ENCODE peak calls at places on chromosomes 11 and 22, in nine cellular contexts. One of them, this sample, is unnamed. For H3K9me3, the result is how much of the 10 kb centered on the place peaks cover.

GRCh38 chr11:32068134-32068533 is 22.7 kb upstream of the RCN1 start:
- DNase-seq in heart right ventricle: no peak
- DNase-seq in BE2C: no peak
- DNase-seq in astrocyte: peak
- DNase-seq in heart left ventricle: no peak
- DNase-seq in sigmoid colon: no peak
- DNase-seq in stomach: no peak
- DNase-seq in lung: no peak
- DNase-seq in AG04450: no peak
- DNase-seq in this sample: no peak

GRCh38 chr22:36445158-36445668 is 36.2 kb downstream of the TXN2 start:
- DNase-seq in lung: no peak
- DNase-seq in AG04450: peak
- DNase-seq in stomach: no peak
- DNase-seq in sigmoid colon: peak
- DNase-seq in BE2C: no peak
- DNase-seq in heart left ventricle: peak
- DNase-seq in astrocyte: peak
- DNase-seq in heart right ventricle: peak
- DNase-seq in this sample: no peak

GRCh38 chr11:71282581-71283351 is 30.4 kb upstream of the SHANK2 start:
- DNase-seq in AG04450: no peak
- DNase-seq in heart left ventricle: no peak
- DNase-seq in sigmoid colon: peak
- DNase-seq in BE2C: no peak
- DNase-seq in astrocyte: no peak
- DNase-seq in stomach: peak
- DNase-seq in heart right ventricle: no peak
- DNase-seq in lung: no peak
- DNase-seq in this sample: no peak

GRCh38 chr22:36311386-36312085 is 58.6 kb downstream of the APOL1 start:
- DNase-seq in AG04450: no peak
- DNase-seq in lung: no peak
- DNase-seq in heart left ventricle: no peak
- DNase-seq in BE2C: no peak
- DNase-seq in astrocyte: no peak
- DNase-seq in stomach: no peak
- DNase-seq in sigmoid colon: no peak
- DNase-seq in heart right ventricle: no peak
- DNase-seq in this sample: no peak

GRCh38 chr11:10480026-10480425 is 25.0 kb downstream of the AMPD3 start:
- DNase-seq in BE2C: no peak
- DNase-seq in lung: no peak
- DNase-seq in heart right ventricle: no peak
- DNase-seq in astrocyte: no peak
- DNase-seq in sigmoid colon: no peak
- DNase-seq in stomach: no peak
- DNase-seq in AG04450: no peak
- DNase-seq in heart left ventricle: no peak
- DNase-seq in this sample: no peak

GRCh38 chr11:121717296-121717695 is 264.5 kb upstream of the SORL1-AS1 start:
- DNase-seq in AG04450: no peak
- DNase-seq in lung: no peak
- DNase-seq in heart left ventricle: no peak
- DNase-seq in BE2C: no peak
- DNase-seq in stomach: no peak
- DNase-seq in astrocyte: no peak
- DNase-seq in heart right ventricle: no peak
- DNase-seq in sigmoid colon: no peak
- DNase-seq in this sample: no peak

GRCh38 chr22:47053865-47054185 is 291.4 kb downstream of the TBC1D22A start:
- DNase-seq in AG04450: peak
- DNase-seq in lung: no peak
- DNase-seq in stomach: no peak
- DNase-seq in sigmoid colon: no peak
- DNase-seq in astrocyte: peak
- DNase-seq in heart left ventricle: no peak
- DNase-seq in BE2C: no peak
- DNase-seq in heart right ventricle: no peak
- DNase-seq in this sample: no peak

GRCh38 chr11:67261635-67261941 is 4.7 kb upstream of the GRK2 start:
- DNase-seq in lung: no peak
- DNase-seq in AG04450: no peak
- DNase-seq in astrocyte: no peak
- DNase-seq in heart left ventricle: peak
- DNase-seq in sigmoid colon: peak
- DNase-seq in stomach: no peak
- DNase-seq in heart right ventricle: no peak
- DNase-seq in BE2C: no peak
- DNase-seq in this sample: no peak

GRCh38 chr11:61072316-61073109 is 29.8 kb upstream of the CD5 start:
- DNase-seq in BE2C: no peak
- DNase-seq in lung: no peak
- DNase-seq in stomach: no peak
- DNase-seq in heart right ventricle: no peak
- DNase-seq in sigmoid colon: peak
- DNase-seq in astrocyte: no peak
- DNase-seq in heart left ventricle: no peak
- DNase-seq in AG04450: no peak
- DNase-seq in this sample: no peak

GRCh38 chr11:96038046-96038445 is 114.1 kb upstream of the MTMR2 start:
- DNase-seq in heart left ventricle: no peak
- DNase-seq in stomach: no peak
- DNase-seq in heart right ventricle: no peak
- DNase-seq in astrocyte: no peak
- DNase-seq in lung: no peak
- DNase-seq in AG04450: no peak
- DNase-seq in sigmoid colon: no peak
- DNase-seq in BE2C: no peak
- DNase-seq in this sample: no peak

GRCh38 chr22:47396515-47396914 is 634.1 kb downstream of the TBC1D22A start:
- DNase-seq in stomach: no peak
- DNase-seq in lung: no peak
- DNase-seq in heart right ventricle: no peak
- DNase-seq in BE2C: no peak
- DNase-seq in heart left ventricle: no peak
- DNase-seq in sigmoid colon: no peak
- DNase-seq in AG04450: no peak
- DNase-seq in astrocyte: no peak
- DNase-seq in this sample: no peak

GRCh38 chr11:24145411-24145810 is 351.4 kb upstream of the LUZP2 start:
- DNase-seq in heart left ventricle: no peak
- DNase-seq in AG04450: no peak
- DNase-seq in lung: no peak
- DNase-seq in BE2C: no peak
- DNase-seq in stomach: no peak
- DNase-seq in heart right ventricle: no peak
- DNase-seq in astrocyte: no peak
- DNase-seq in sigmoid colon: no peak
- DNase-seq in this sample: no peak

GRCh38 chr11:68215087-68215445 is 2.0 kb upstream of the KMT5B start:
- DNase-seq in AG04450: no peak
- DNase-seq in lung: no peak
- DNase-seq in sigmoid colon: no peak
- DNase-seq in astrocyte: no peak
- DNase-seq in heart right ventricle: no peak
- DNase-seq in stomach: no peak
- DNase-seq in BE2C: no peak
- DNase-seq in heart left ventricle: no peak
- DNase-seq in this sample: no peak

GRCh38 chr11:10565493-10565892 is 3.0 kb downstream of the LYVE1 start:
- DNase-seq in sigmoid colon: no peak
- DNase-seq in heart left ventricle: no peak
- DNase-seq in AG04450: no peak
- DNase-seq in astrocyte: no peak
- DNase-seq in heart right ventricle: no peak
- DNase-seq in BE2C: no peak
- DNase-seq in lung: no peak
- DNase-seq in stomach: no peak
- DNase-seq in this sample: no peak

GRCh38 chr22:19848298-19849224 is 6.1 kb downstream of the GNB1L start:
- DNase-seq in heart right ventricle: no peak
- DNase-seq in AG04450: no peak
- DNase-seq in lung: peak
- DNase-seq in heart left ventricle: no peak
- DNase-seq in stomach: peak
- DNase-seq in BE2C: no peak
- DNase-seq in astrocyte: no peak
- DNase-seq in sigmoid colon: peak
- DNase-seq in this sample: no peak

GRCh38 chr22:26481694-26482093 is 1.9 kb downstream of the HPS4 start:
- DNase-seq in heart right ventricle: no peak
- DNase-seq in AG04450: no peak
- DNase-seq in astrocyte: no peak
- DNase-seq in lung: no peak
- DNase-seq in stomach: no peak
- DNase-seq in heart left ventricle: no peak
- DNase-seq in sigmoid colon: no peak
- DNase-seq in BE2C: no peak
- DNase-seq in this sample: no peak

GRCh38 chr11:86486261-86487030 is 111.8 kb downstream of the CCDC81 start:
- DNase-seq in heart left ventricle: no peak
- DNase-seq in sigmoid colon: no peak
- DNase-seq in AG04450: no peak
- DNase-seq in stomach: no peak
- DNase-seq in lung: no peak
- DNase-seq in heart right ventricle: no peak
- DNase-seq in BE2C: no peak
- DNase-seq in astrocyte: no peak
- DNase-seq in this sample: no peak

GRCh38 chr22:37109242-37109917 is at the start of gene TMPRSS6:
- DNase-seq in AG04450: no peak
- DNase-seq in sigmoid colon: no peak
- DNase-seq in heart left ventricle: no peak
- DNase-seq in lung: no peak
- DNase-seq in BE2C: no peak
- DNase-seq in heart right ventricle: no peak
- DNase-seq in astrocyte: no peak
- DNase-seq in stomach: peak
- DNase-seq in this sample: no peak

DNA sequence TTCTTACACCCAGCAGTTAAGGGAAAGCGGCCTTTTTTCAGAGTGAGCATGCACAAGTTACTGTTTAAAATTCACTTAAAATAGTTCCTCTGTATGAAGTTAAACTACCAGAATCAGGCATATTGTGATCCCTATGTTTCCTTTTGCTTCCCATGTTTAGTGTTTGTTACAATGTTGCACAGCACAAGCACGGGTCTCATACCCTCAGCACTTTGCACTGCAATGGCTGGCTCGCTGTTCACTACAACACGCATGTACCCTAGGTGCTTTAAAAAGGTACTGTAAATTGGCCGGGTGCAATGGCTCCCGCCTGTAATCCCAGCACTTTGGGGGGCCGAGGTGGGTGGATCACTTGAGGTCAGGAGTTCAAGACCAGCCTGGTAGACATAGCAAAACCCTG is 807.4 kb downstream of the BRD1 start:
- DNase-seq in lung: no peak
- DNase-seq in heart left ventricle: no peak
- DNase-seq in sigmoid colon: peak
- DNase-seq in BE2C: no peak
- DNase-seq in astrocyte: no peak
- DNase-seq in heart right ventricle: no peak
- DNase-seq in stomach: no peak
- DNase-seq in AG04450: no peak
- DNase-seq in this sample: no peak
- H3K9me3 ChIP-seq in lung: under half
- H3K9me3 ChIP-seq in heart left ventricle: under half
- H3K9me3 ChIP-seq in sigmoid colon: under half
- H3K9me3 ChIP-seq in BE2C: under half
- H3K9me3 ChIP-seq in astrocyte: under half
- H3K9me3 ChIP-seq in heart right ventricle: under half
- H3K9me3 ChIP-seq in stomach: under half
- H3K9me3 ChIP-seq in AG04450: half or more
- H3K9me3 ChIP-seq in this sample: under half

DNA sequence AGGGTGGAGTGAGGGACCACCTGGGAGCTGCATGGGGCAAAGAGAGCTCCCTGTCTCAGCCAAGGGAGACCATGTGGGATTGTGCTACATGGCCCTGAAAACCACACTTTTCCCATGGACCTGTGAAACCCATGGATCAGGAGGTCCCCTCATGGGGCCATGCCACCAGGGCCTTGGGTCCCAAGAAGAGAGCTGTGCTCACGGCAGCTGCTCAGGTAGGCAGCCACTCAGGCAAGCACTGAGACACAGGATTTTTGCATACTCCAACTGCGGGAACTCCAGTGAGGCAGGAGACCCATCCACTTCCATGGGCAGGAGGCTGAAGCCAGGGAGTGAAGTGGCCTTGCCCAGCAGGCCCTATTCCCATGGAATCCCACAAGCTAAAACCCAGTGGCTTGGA is 190.0 kb downstream of the KCNA4 start:
- DNase-seq in AG04450: no peak
- DNase-seq in heart left ventricle: peak
- DNase-seq in lung: no peak
- DNase-seq in heart right ventricle: no peak
- DNase-seq in BE2C: no peak
- DNase-seq in stomach: no peak
- DNase-seq in sigmoid colon: no peak
- DNase-seq in astrocyte: no peak
- DNase-seq in this sample: no peak
- H3K9me3 ChIP-seq in AG04450: under half
- H3K9me3 ChIP-seq in heart left ventricle: under half
- H3K9me3 ChIP-seq in lung: under half
- H3K9me3 ChIP-seq in heart right ventricle: under half
- H3K9me3 ChIP-seq in BE2C: under half
- H3K9me3 ChIP-seq in stomach: under half
- H3K9me3 ChIP-seq in sigmoid colon: under half
- H3K9me3 ChIP-seq in astrocyte: under half
- H3K9me3 ChIP-seq in this sample: under half

GRCh38 chr22:49363526-49364230 is 464.0 kb downstream of the BRD1 start:
- DNase-seq in sigmoid colon: peak
- DNase-seq in astrocyte: no peak
- DNase-seq in AG04450: no peak
- DNase-seq in stomach: peak
- DNase-seq in lung: peak
- DNase-seq in BE2C: no peak
- DNase-seq in heart left ventricle: no peak
- DNase-seq in heart right ventricle: no peak
- DNase-seq in this sample: no peak
- H3K9me3 ChIP-seq in sigmoid colon: under half
- H3K9me3 ChIP-seq in astrocyte: under half
- H3K9me3 ChIP-seq in AG04450: half or more
- H3K9me3 ChIP-seq in stomach: under half
- H3K9me3 ChIP-seq in lung: under half
- H3K9me3 ChIP-seq in BE2C: under half
- H3K9me3 ChIP-seq in heart left ventricle: under half
- H3K9me3 ChIP-seq in heart right ventricle: under half
- H3K9me3 ChIP-seq in this sample: under half

DNA sequence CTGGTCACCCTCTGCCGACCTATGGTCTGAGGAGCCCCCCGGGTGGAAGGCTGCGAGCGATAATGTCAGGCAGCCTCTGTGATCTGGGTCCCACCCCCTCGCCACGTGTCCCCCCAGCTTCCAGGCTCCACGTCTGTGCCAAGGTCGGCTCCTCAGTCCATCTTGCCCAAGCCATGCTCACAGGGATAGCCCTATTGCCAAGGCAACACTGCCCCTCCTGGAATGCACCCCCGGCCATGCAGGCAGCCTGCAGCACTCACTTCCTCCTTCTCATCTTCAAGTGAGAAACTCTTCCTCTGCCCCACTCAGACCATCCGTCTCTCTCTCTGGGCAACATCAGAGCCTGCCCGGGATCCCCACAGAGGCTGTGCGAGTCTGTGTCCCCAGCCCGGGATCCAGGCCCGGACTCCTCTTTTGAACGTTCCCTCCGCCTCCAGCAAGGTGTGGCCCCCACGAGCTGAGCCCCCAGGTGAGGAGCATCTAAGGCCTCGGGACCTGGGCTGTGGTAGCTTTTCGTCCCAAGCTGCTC is 852.4 kb downstream of the BRD1 start:
- DNase-seq in lung: no peak
- DNase-seq in AG04450: no peak
- DNase-seq in sigmoid colon: no peak
- DNase-seq in stomach: no peak
- DNase-seq in heart left ventricle: no peak
- DNase-seq in heart right ventricle: no peak
- DNase-seq in astrocyte: no peak
- DNase-seq in BE2C: no peak
- DNase-seq in this sample: no peak
- H3K9me3 ChIP-seq in lung: under half
- H3K9me3 ChIP-seq in AG04450: half or more
- H3K9me3 ChIP-seq in sigmoid colon: under half
- H3K9me3 ChIP-seq in stomach: under half
- H3K9me3 ChIP-seq in heart left ventricle: under half
- H3K9me3 ChIP-seq in heart right ventricle: under half
- H3K9me3 ChIP-seq in astrocyte: under half
- H3K9me3 ChIP-seq in BE2C: under half
- H3K9me3 ChIP-seq in this sample: under half

This sample was measured in T-helper 17 cell.